ENCODE peak calls at places on chromosomes 12 and 14, in seven cellular contexts. D is H1, B is esophagus muscularis mucosa, Y is K562, U is HCT116, O is spleen, K is suprapubic skin. I is an unnamed sample.

GRCh38 chr14:76720382-76720813 is 40.9 kb upstream of the VASH1 start:
- DNase-seq in D (no peak), B (peak), Y (peak), U (no peak), O (peak), K (no peak), I (no peak)

GRCh38 chr12:73863541-73863940 is 674.1 kb upstream of the ATXN7L3B start:
- DNase-seq in D (no peak), B (no peak), Y (no peak), U (peak), O (no peak), K (no peak), I (no peak)

GRCh38 chr14:60510254-60510975 is 1.5 kb downstream of the SIX6 start:
- DNase-seq in D (no peak), B (no peak), Y (no peak), U (no peak), O (no peak), K (no peak), I (no peak)

GRCh38 chr14:91063119-91063518 is 2.7 kb upstream of the RPS6KA5 start:
- DNase-seq in D (no peak), B (no peak), Y (peak), U (no peak), O (no peak), K (no peak), I (no peak)

GRCh38 chr14:91140672-91141071 is 26.8 kb downstream of the DGLUCY start:
- DNase-seq in D (no peak), B (no peak), Y (no peak), U (peak), O (no peak), K (no peak), I (no peak)

GRCh38 chr14:29906256-29906885 is 21.3 kb downstream of the PRKD1 start:
- DNase-seq in D (no peak), B (no peak), Y (no peak), U (no peak), O (no peak), K (no peak), I (peak)

GRCh38 chr14:89617471-89618291 is 200.6 kb upstream of the FOXN3 start:
- DNase-seq in D (no peak), B (no peak), Y (no peak), U (no peak), O (no peak), K (no peak), I (no peak)

GRCh38 chr14:69287096-69287991 is 27.4 kb downstream of the GALNT16 start:
- DNase-seq in D (peak), B (no peak), Y (no peak), U (no peak), O (no peak), K (peak), I (no peak)

GRCh38 chr14:67253076-67253635 is 11.9 kb downstream of the PALS1 start:
- DNase-seq in D (no peak), B (no peak), Y (no peak), U (no peak), O (no peak), K (no peak), I (no peak)

GRCh38 chr14:71166434-71166833 is 259.2 kb downstream of the PCNX1 start:
- DNase-seq in D (no peak), B (no peak), Y (peak), U (peak), O (no peak), K (peak), I (no peak)

GRCh38 chr14:97177016-97177415 is 379.8 kb downstream of the VRK1 start:
- DNase-seq in D (no peak), B (peak), Y (peak), U (peak), O (no peak), K (no peak), I (peak)

GRCh38 chr12:113512568-113512967 is 40.9 kb upstream of the LHX5 start:
- DNase-seq in D (no peak), B (no peak), Y (no peak), U (no peak), O (no peak), K (no peak), I (no peak)

GRCh38 chr12:46212108-46212982 is 56.5 kb downstream of the SLC38A1 start:
- DNase-seq in D (no peak), B (no peak), Y (no peak), U (no peak), O (no peak), K (no peak), I (no peak)

GRCh38 chr12:129241852-129242251 is 388.6 kb downstream of the GLT1D1 start:
- DNase-seq in D (no peak), B (no peak), Y (no peak), U (no peak), O (no peak), K (no peak), I (no peak)

GRCh38 chr14:82447586-82447985 is 913.9 kb upstream of the SEL1L start:
- DNase-seq in D (no peak), B (no peak), Y (no peak), U (no peak), O (no peak), K (no peak), I (no peak)

GRCh38 chr14:89845346-89845745 is 109.2 kb downstream of the EFCAB11 start:
- DNase-seq in D (no peak), B (no peak), Y (no peak), U (no peak), O (no peak), K (no peak), I (no peak)

GRCh38 chr14:55051165-55051425 is 352 bp upstream of the MAPK1IP1L start:
- DNase-seq in D (no peak), B (no peak), Y (no peak), U (no peak), O (no peak), K (no peak), I (no peak)

GRCh38 chr12:21169878-21170472 is 39.0 kb downstream of the SLCO1B1 start:
- DNase-seq in D (peak), B (no peak), Y (peak), U (peak), O (no peak), K (no peak), I (peak)

GRCh38 chr12:123897221-123897620 is 75.4 kb downstream of the CCDC92 start:
- DNase-seq in D (no peak), B (no peak), Y (no peak), U (peak), O (no peak), K (no peak), I (no peak)

GRCh38 chr12:49813131-49813530 is 15.1 kb downstream of the NCKAP5L start:
- DNase-seq in D (no peak), B (no peak), Y (no peak), U (no peak), O (no peak), K (no peak), I (no peak)

GRCh38 chr14:21308479-21309237 is 28.8 kb downstream of the RPGRIP1 start:
- DNase-seq in D (peak), B (no peak), Y (peak), U (peak), O (peak), K (no peak), I (no peak)

GRCh38 chr12:95215925-95216324 is 1.3 kb downstream of the FGD6 start:
- DNase-seq in D (no peak), B (no peak), Y (peak), U (no peak), O (no peak), K (no peak), I (no peak)

GRCh38 chr12:105580841-105581352 is 250.4 kb downstream of the C12orf75 start:
- DNase-seq in D (no peak), B (no peak), Y (no peak), U (peak), O (no peak), K (no peak), I (no peak)

GRCh38 chr14:95156153-95156764 is 1.1 kb downstream of the DICER1 start:
- DNase-seq in D (no peak), B (no peak), Y (peak), U (no peak), O (no peak), K (no peak), I (no peak)

GRCh38 chr12:16913832-16914490 is 308.0 kb upstream of the LMO3 start:
- DNase-seq in D (no peak), B (no peak), Y (no peak), U (no peak), O (no peak), K (no peak), I (no peak)

GRCh38 chr12:108730337-108731104 is 797 bp downstream of the CORO1C start:
- DNase-seq in D (peak), B (no peak), Y (peak), U (peak), O (peak), K (peak), I (no peak)
- TF ChIP-seq POLR2AphosphoS5 in D (peak), B (peak), Y (no peak), U (peak), O (peak), K (no peak), I (no peak)

GRCh38 chr12:12813120-12814101 is at the start of gene DDX47:
- DNase-seq in D (peak), B (peak), Y (peak), U (peak), O (peak), K (peak), I (no peak)
- H3K4me3 ChIP-seq in D (peak), B (peak), Y (peak), U (peak), O (peak), K (peak), I (peak)

GRCh38 chr12:65903680-65904403 is 79.6 kb downstream of the HMGA2 start:
- DNase-seq in D (no peak), B (no peak), Y (no peak), U (no peak), O (no peak), K (no peak), I (no peak)

GRCh38 chr12:65902504-65902903 is 78.2 kb downstream of the HMGA2 start:
- DNase-seq in D (no peak), B (no peak), Y (no peak), U (no peak), O (no peak), K (no peak), I (no peak)

GRCh38 chr12:65907465-65907864 is 83.2 kb downstream of the HMGA2 start:
- DNase-seq in D (no peak), B (no peak), Y (no peak), U (no peak), O (no peak), K (no peak), I (no peak)

GRCh38 chr12:65908147-65908546 is 83.9 kb downstream of the HMGA2 start:
- DNase-seq in D (no peak), B (no peak), Y (no peak), U (no peak), O (no peak), K (no peak), I (no peak)

DNA sequence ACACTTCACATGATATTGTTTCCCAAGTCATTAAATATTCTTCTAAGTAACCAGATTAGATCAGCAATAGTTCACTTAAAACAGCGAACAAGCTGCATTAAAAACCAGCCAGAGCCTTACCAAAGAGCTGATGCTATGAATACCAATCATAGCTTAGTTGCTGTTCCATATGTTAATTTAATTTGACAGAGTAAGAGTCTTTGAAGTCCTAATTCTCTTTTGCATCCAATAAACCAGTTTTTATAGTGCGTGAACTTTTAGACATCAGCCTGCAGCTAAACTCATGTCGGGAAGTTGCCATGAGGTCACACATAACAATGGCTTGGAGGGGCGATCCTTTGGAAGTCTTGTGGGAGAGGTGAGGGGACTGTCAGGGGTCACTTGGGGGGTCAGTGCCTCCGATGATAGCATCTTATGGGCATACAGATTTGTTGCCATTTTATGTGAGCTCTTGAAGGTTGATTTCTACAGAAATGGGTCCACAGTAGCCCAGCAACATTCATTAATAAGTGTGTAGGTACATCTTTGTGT is 81.7 kb downstream of the HMGA2 start:
- DNase-seq in D (no peak), B (no peak), Y (no peak), U (no peak), O (no peak), K (no peak), I (no peak)
- TF ChIP-seq POLR2AphosphoS5 in D (no peak), B (no peak), Y (no peak), U (peak), O (no peak), K (no peak), I (no peak)

GRCh38 chr12:52278530-52278929 is 4.1 kb downstream of the KRT86 start:
- DNase-seq in D (no peak), B (no peak), Y (no peak), U (no peak), O (no peak), K (no peak), I (no peak)
- H3K4me3 ChIP-seq in D (peak), B (peak), Y (no peak), U (peak), O (no peak), K (peak), I (no peak)

GRCh38 chr12:131536337-131536736 is 174.6 kb upstream of the SFSWAP start:
- DNase-seq in D (no peak), B (no peak), Y (no peak), U (no peak), O (no peak), K (no peak), I (no peak)

GRCh38 chr12:131530041-131530332 is 180.9 kb upstream of the SFSWAP start:
- DNase-seq in D (no peak), B (no peak), Y (no peak), U (no peak), O (no peak), K (no peak), I (no peak)

GRCh38 chr12:131530427-131530826 is 180.5 kb upstream of the SFSWAP start:
- DNase-seq in D (no peak), B (no peak), Y (no peak), U (no peak), O (no peak), K (no peak), I (no peak)

GRCh38 chr12:131535779-131536178 is 175.1 kb upstream of the SFSWAP start:
- DNase-seq in D (no peak), B (no peak), Y (no peak), U (no peak), O (no peak), K (no peak), I (no peak)

DNA sequence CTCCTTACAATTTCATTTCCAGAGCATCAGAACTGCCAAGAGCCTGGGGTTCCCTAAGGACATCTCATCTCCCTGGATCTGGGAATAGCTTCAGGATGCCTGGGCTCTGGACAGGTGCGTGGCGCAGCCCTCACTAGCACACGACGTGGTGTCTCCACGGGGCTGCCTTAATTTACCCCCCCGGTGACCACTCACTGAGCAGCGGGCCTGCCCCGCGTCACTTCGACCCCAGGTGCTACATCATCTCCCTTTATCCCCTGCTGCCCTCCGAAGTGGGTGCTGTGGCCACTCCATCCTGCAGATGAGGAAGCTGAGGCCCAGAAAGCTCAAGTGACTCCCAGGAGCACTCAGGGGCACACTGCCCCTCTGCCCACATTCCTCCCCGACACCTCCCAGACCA is 177.8 kb upstream of the SFSWAP start:
- DNase-seq in D (no peak), B (no peak), Y (no peak), U (no peak), O (no peak), K (no peak), I (no peak)
- TF ChIP-seq POLR2AphosphoS5 in D (no peak), B (no peak), Y (no peak), U (no peak), O (no peak), K (no peak), I (no peak)

GRCh38 chr12:131003676-131004075 is 50.0 kb downstream of the ADGRD1 start:
- DNase-seq in D (no peak), B (no peak), Y (no peak), U (no peak), O (peak), K (no peak), I (no peak)
- H3K4me3 ChIP-seq in D (no peak), B (no peak), Y (no peak), U (no peak), O (no peak), K (no peak), I (no peak)

GRCh38 chr12:109531411-109531810 is 41.9 kb downstream of the MMAB start:
- DNase-seq in D (no peak), B (no peak), Y (no peak), U (no peak), O (no peak), K (no peak), I (no peak)
- TF ChIP-seq POLR2AphosphoS5 in D (no peak), B (no peak), Y (no peak), U (no peak), O (no peak), K (no peak), I (no peak)